ENCODE peak calls at places on chromosomes 13 and 19, in six cellular contexts. One of them, this sample, is unnamed.
A peak's percentile ranks its signal among the peaks of the same experiment; 100 is the strongest.

GRCh38 chr19:1161716-1162115 is 12.4 kb downstream of the SBNO2 start:
- DNase-seq in heart left ventricle: no peak
- DNase-seq in tibial artery: no peak
- DNase-seq in neural progenitor cell: no peak
- DNase-seq in psoas muscle: peak; percentile 82
- DNase-seq in right atrium auricular region: no peak
- DNase-seq in this sample: no peak

GRCh38 chr13:35892837-35893814 is 238.1 kb downstream of the DCLK1 start:
- DNase-seq in tibial artery: no peak
- DNase-seq in psoas muscle: no peak
- DNase-seq in right atrium auricular region: no peak
- DNase-seq in neural progenitor cell: no peak
- DNase-seq in heart left ventricle: no peak
- DNase-seq in this sample: no peak

GRCh38 chr13:75963318-75963717 is 327.2 kb downstream of the LMO7 start:
- DNase-seq in heart left ventricle: no peak
- DNase-seq in neural progenitor cell: peak; percentile 8
- DNase-seq in right atrium auricular region: no peak
- DNase-seq in tibial artery: no peak
- DNase-seq in psoas muscle: no peak
- DNase-seq in this sample: no peak

GRCh38 chr19:961866-962620 is 22.1 kb upstream of the WDR18 start:
- DNase-seq in tibial artery: no peak
- DNase-seq in neural progenitor cell: no peak
- DNase-seq in right atrium auricular region: no peak
- DNase-seq in psoas muscle: no peak
- DNase-seq in heart left ventricle: no peak
- DNase-seq in this sample: peak; percentile 51

GRCh38 chr13:24038846-24039330 is 121.6 kb upstream of the SPATA13 start:
- DNase-seq in tibial artery: no peak
- DNase-seq in neural progenitor cell: no peak
- DNase-seq in right atrium auricular region: no peak
- DNase-seq in heart left ventricle: no peak
- DNase-seq in psoas muscle: no peak
- DNase-seq in this sample: peak; percentile 48

GRCh38 chr19:16892868-16893685 is 4.3 kb downstream of the F2RL3 start:
- DNase-seq in neural progenitor cell: no peak
- DNase-seq in heart left ventricle: no peak
- DNase-seq in right atrium auricular region: no peak
- DNase-seq in tibial artery: no peak
- DNase-seq in psoas muscle: no peak
- DNase-seq in this sample: no peak

GRCh38 chr13:93476175-93476574 is 249.6 kb downstream of the GPC6 start:
- DNase-seq in neural progenitor cell: no peak
- DNase-seq in right atrium auricular region: no peak
- DNase-seq in heart left ventricle: no peak
- DNase-seq in tibial artery: no peak
- DNase-seq in psoas muscle: no peak
- DNase-seq in this sample: peak; percentile 45

GRCh38 chr19:13001502-13002388 is 6.5 kb downstream of the NFIX start:
- DNase-seq in psoas muscle: peak; percentile 82
- DNase-seq in neural progenitor cell: no peak
- DNase-seq in heart left ventricle: peak; percentile 72
- DNase-seq in right atrium auricular region: peak; percentile 79
- DNase-seq in tibial artery: peak; percentile 87
- DNase-seq in this sample: peak; percentile 99

GRCh38 chr13:94267581-94267980 is 211.9 kb downstream of the DCT start:
- DNase-seq in tibial artery: no peak
- DNase-seq in psoas muscle: no peak
- DNase-seq in neural progenitor cell: no peak
- DNase-seq in heart left ventricle: no peak
- DNase-seq in right atrium auricular region: no peak
- DNase-seq in this sample: no peak

GRCh38 chr13:47933688-47934011 is 67.4 kb downstream of the SUCLA2 start:
- DNase-seq in heart left ventricle: no peak
- DNase-seq in right atrium auricular region: no peak
- DNase-seq in psoas muscle: no peak
- DNase-seq in tibial artery: no peak
- DNase-seq in neural progenitor cell: no peak
- DNase-seq in this sample: no peak

GRCh38 chr19:38392707-38393308 is 4.3 kb downstream of the SPRED3 start:
- DNase-seq in psoas muscle: no peak
- DNase-seq in right atrium auricular region: no peak
- DNase-seq in neural progenitor cell: no peak
- DNase-seq in heart left ventricle: no peak
- DNase-seq in tibial artery: no peak
- DNase-seq in this sample: no peak

GRCh38 chr13:95710313-95710712 is 33.4 kb downstream of the DNAJC3 start:
- DNase-seq in psoas muscle: no peak
- DNase-seq in tibial artery: no peak
- DNase-seq in heart left ventricle: no peak
- DNase-seq in neural progenitor cell: no peak
- DNase-seq in right atrium auricular region: no peak
- DNase-seq in this sample: peak; percentile 33

GRCh38 chr19:31350693-31351211 is 1.5 kb upstream of the TSHZ3 start:
- DNase-seq in psoas muscle: peak; percentile 67
- DNase-seq in neural progenitor cell: peak; percentile 88
- DNase-seq in right atrium auricular region: no peak
- DNase-seq in heart left ventricle: peak; percentile 62
- DNase-seq in tibial artery: no peak
- DNase-seq in this sample: peak; percentile 64

GRCh38 chr19:39475748-39476147 is 4.9 kb upstream of the TIMM50 start:
- DNase-seq in neural progenitor cell: no peak
- DNase-seq in right atrium auricular region: no peak
- DNase-seq in tibial artery: no peak
- DNase-seq in heart left ventricle: no peak
- DNase-seq in psoas muscle: no peak
- DNase-seq in this sample: no peak
- H3K36me3 ChIP-seq in neural progenitor cell: no peaks in the 10 kb centered on the region
- H3K36me3 ChIP-seq in right atrium auricular region: peaks cover 54% of the 10 kb centered on the region
- H3K36me3 ChIP-seq in tibial artery: peaks cover 57% of the 10 kb centered on the region
- H3K36me3 ChIP-seq in heart left ventricle: peaks cover 2% of the 10 kb centered on the region
- H3K36me3 ChIP-seq in psoas muscle: peaks cover 66% of the 10 kb centered on the region
- H3K36me3 ChIP-seq in this sample: peaks cover 60% of the 10 kb centered on the region

GRCh38 chr19:36142046-36142445 is 2.2 kb downstream of the CAPNS1 start:
- DNase-seq in right atrium auricular region: no peak
- DNase-seq in psoas muscle: no peak
- DNase-seq in tibial artery: no peak
- DNase-seq in neural progenitor cell: no peak
- DNase-seq in heart left ventricle: no peak
- DNase-seq in this sample: no peak
- H3K36me3 ChIP-seq in right atrium auricular region: peaks cover 49% of the 10 kb centered on the region
- H3K36me3 ChIP-seq in psoas muscle: peaks cover 54% of the 10 kb centered on the region
- H3K36me3 ChIP-seq in tibial artery: peaks cover 44% of the 10 kb centered on the region
- H3K36me3 ChIP-seq in neural progenitor cell: no peaks in the 10 kb centered on the region
- H3K36me3 ChIP-seq in heart left ventricle: peaks cover 7% of the 10 kb centered on the region
- H3K36me3 ChIP-seq in this sample: peaks cover 57% of the 10 kb centered on the region

DNA sequence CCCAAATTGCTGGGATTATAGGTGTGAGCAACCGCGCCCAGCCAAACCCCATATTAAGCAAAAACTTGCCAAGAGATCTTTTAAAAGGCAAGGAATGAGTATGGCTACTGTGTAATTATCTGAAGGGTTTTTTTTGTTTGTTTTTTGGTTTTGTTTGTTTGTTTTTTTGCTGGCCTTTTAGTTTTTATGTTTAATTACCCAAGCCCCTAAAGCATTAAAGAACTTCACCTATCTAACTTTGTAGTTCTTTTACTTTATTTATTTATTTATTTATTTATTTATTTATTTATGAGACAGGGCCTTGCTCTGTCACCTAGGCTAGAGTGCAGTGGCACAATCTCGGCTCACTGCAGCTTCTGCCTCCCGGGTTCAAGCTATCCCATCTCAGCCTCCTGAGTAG is 40.3 kb upstream of the GARRE1 start:
- DNase-seq in heart left ventricle: no peak
- DNase-seq in psoas muscle: no peak
- DNase-seq in right atrium auricular region: no peak
- DNase-seq in tibial artery: no peak
- DNase-seq in neural progenitor cell: no peak
- DNase-seq in this sample: no peak
- H3K36me3 ChIP-seq in heart left ventricle: no peaks in the 10 kb centered on the region
- H3K36me3 ChIP-seq in psoas muscle: peaks cover 83% of the 10 kb centered on the region
- H3K36me3 ChIP-seq in right atrium auricular region: peaks cover 62% of the 10 kb centered on the region
- H3K36me3 ChIP-seq in tibial artery: peaks cover 30% of the 10 kb centered on the region
- H3K36me3 ChIP-seq in neural progenitor cell: peaks cover 27% of the 10 kb centered on the region
- H3K36me3 ChIP-seq in this sample: peaks cover 56% of the 10 kb centered on the region

GRCh38 chr13:56189978-56190377 is 950.7 kb upstream of the PRR20A start:
- DNase-seq in psoas muscle: no peak
- DNase-seq in neural progenitor cell: no peak
- DNase-seq in heart left ventricle: no peak
- DNase-seq in right atrium auricular region: no peak
- DNase-seq in tibial artery: no peak
- DNase-seq in this sample: no peak

GRCh38 chr13:56182598-56182997 is 958.1 kb upstream of the PRR20A start:
- DNase-seq in neural progenitor cell: no peak
- DNase-seq in right atrium auricular region: no peak
- DNase-seq in psoas muscle: no peak
- DNase-seq in tibial artery: no peak
- DNase-seq in heart left ventricle: no peak
- DNase-seq in this sample: no peak

GRCh38 chr13:56189439-56189838 is 951.3 kb upstream of the PRR20A start:
- DNase-seq in right atrium auricular region: no peak
- DNase-seq in neural progenitor cell: no peak
- DNase-seq in heart left ventricle: no peak
- DNase-seq in tibial artery: no peak
- DNase-seq in psoas muscle: no peak
- DNase-seq in this sample: no peak

DNA sequence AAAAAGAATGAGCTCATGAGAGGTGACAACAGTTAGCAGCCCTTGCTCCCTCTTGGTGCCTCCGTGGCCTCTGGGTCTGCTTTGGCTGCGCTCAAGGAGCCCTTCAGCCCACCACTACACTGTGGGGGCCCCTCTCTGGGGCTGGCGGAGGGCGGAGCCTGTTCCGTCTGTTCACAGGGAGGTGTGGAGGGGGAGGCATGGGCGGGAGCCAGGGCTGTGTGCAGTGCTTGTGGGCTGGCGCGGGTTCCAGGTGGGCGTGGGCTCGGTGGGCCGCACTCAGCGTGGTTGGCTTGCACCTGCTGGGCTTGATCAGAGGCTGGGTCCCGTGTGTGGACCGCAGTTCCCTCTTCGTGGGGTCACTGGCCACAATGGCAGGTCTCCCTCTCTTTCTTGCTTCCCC is 953.4 kb upstream of the PRR20A start:
- DNase-seq in psoas muscle: no peak
- DNase-seq in heart left ventricle: no peak
- DNase-seq in neural progenitor cell: no peak
- DNase-seq in tibial artery: no peak
- DNase-seq in right atrium auricular region: no peak
- DNase-seq in this sample: no peak
- H3K36me3 ChIP-seq in psoas muscle: no peaks in the 10 kb centered on the region
- H3K36me3 ChIP-seq in heart left ventricle: no peaks in the 10 kb centered on the region
- H3K36me3 ChIP-seq in neural progenitor cell: no peaks in the 10 kb centered on the region
- H3K36me3 ChIP-seq in tibial artery: no peaks in the 10 kb centered on the region
- H3K36me3 ChIP-seq in right atrium auricular region: no peaks in the 10 kb centered on the region
- H3K36me3 ChIP-seq in this sample: no peaks in the 10 kb centered on the region

DNA sequence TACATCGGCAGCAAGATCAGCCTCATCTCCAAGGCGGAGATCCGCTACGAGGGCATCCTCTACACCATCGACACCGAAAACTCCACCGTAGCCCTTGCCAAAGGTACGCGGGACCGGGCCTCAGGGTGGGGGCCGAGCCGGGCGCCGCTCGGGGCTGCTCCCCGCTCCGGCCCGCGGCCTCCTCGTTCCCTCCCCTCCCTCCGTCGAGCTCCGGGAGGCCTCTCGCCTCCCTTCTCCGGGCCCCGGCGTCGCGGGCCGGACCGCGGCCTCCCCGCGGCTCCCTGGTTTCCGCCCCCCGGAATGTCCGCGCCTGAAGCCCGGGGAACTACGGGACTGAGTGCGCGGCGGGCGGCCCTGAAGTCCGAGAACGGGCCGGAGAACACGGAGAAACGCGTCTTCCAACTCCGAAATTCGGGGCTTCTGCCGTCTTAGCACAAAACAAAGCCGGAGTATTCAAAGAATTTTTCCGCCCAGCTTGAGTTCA is 399 bp downstream of the LSM14A start:
- DNase-seq in tibial artery: peak; percentile 32
- DNase-seq in right atrium auricular region: no peak
- DNase-seq in neural progenitor cell: peak; percentile 90
- DNase-seq in psoas muscle: peak; percentile 41
- DNase-seq in heart left ventricle: no peak
- DNase-seq in this sample: no peak
- H3K36me3 ChIP-seq in tibial artery: no peaks in the 10 kb centered on the region
- H3K36me3 ChIP-seq in right atrium auricular region: no peaks in the 10 kb centered on the region
- H3K36me3 ChIP-seq in neural progenitor cell: peaks cover 12% of the 10 kb centered on the region
- H3K36me3 ChIP-seq in psoas muscle: no peaks in the 10 kb centered on the region
- H3K36me3 ChIP-seq in heart left ventricle: no peaks in the 10 kb centered on the region
- H3K36me3 ChIP-seq in this sample: peaks cover 24% of the 10 kb centered on the region